ENCODE peak calls at places on chromosome 22, in four cellular contexts. O is CD8-positive, alpha-beta memory T cell; R is right lobe of liver; J is mucosa of descending colon. B is an unnamed sample.

GRCh38 chr22:43491737-43492136 is 79.9 kb downstream of the MPPED1 start:
- DNase-seq in J (no peak), O (no peak), R (no peak), B (no peak)

GRCh38 chr22:37184816-37185541 is 3.1 kb downstream of the C1QTNF6 start:
- DNase-seq in R (no peak), O (no peak), J (peak; percentile 31), B (no peak)

GRCh38 chr22:44098966-44099530 is 74.9 kb downstream of the PARVB start:
- DNase-seq in O (no peak), J (no peak), R (no peak), B (no peak)

GRCh38 chr22:16958475-16958874 is 49.5 kb downstream of the GAB4 start:
- DNase-seq in O (no peak), R (no peak), J (no peak), B (no peak)

GRCh38 chr22:43110444-43110926 is at the start of gene BIK:
- DNase-seq in R (peak; percentile 61), J (peak; percentile 78), O (peak; percentile 40), B (no peak)

GRCh38 chr22:41914611-41915034 is 251 bp downstream of the SHISA8 start:
- DNase-seq in O (no peak), R (no peak), J (no peak), B (no peak)

GRCh38 chr22:22462813-22463567 is 45.6 kb downstream of the ZNF280B start:
- DNase-seq in O (no peak), J (no peak), R (no peak), B (no peak)

GRCh38 chr22:46309526-46310085 is 12.9 kb downstream of the GTSE1 start:
- DNase-seq in J (no peak), R (no peak), O (no peak), B (no peak)

GRCh38 chr22:41092847-41093371 is 517 bp downstream of the EP300 start:
- DNase-seq in R (no peak), J (no peak), O (no peak), B (no peak)

GRCh38 chr22:22785316-22786065 is 102.1 kb upstream of the IGLL5 start:
- DNase-seq in J (no peak), R (no peak), O (no peak), B (no peak)

GRCh38 chr22:39932918-39933649 is 27.1 kb upstream of the TMA7B start:
- DNase-seq in J (peak; percentile 57), R (peak; percentile 60), O (peak; percentile 69), B (no peak)

GRCh38 chr22:46134111-46134705 is 16.1 kb upstream of the PPARA start:
- DNase-seq in J (no peak), R (no peak), O (no peak), B (no peak)

GRCh38 chr22:44885806-44886360 is 123.9 kb downstream of the PHF21B start:
- DNase-seq in R (no peak), O (no peak), J (no peak), B (no peak)

GRCh38 chr22:40178417-40179409 is 988 bp downstream of the TNRC6B start:
- DNase-seq in O (peak; percentile 45), J (peak; percentile 67), R (peak; percentile 55), B (no peak)

GRCh38 chr22:38795569-38795968 is 1.6 kb upstream of the DNAL4 start:
- DNase-seq in R (no peak), O (no peak), J (no peak), B (no peak)

GRCh38 chr22:38796262-38796957 is 2.5 kb upstream of the DNAL4 start:
- DNase-seq in O (no peak), R (no peak), J (no peak), B (no peak)

GRCh38 chr22:38798496-38798895 is 4.6 kb upstream of the DNAL4 start:
- DNase-seq in R (no peak), O (peak; percentile 14), J (no peak), B (no peak)

GRCh38 chr22:38802671-38803121 is 8.8 kb upstream of the DNAL4 start:
- DNase-seq in J (no peak), O (no peak), R (no peak), B (peak; percentile 89)

GRCh38 chr22:38799265-38800002 is 5.5 kb upstream of the DNAL4 start:
- DNase-seq in R (no peak), O (no peak), J (no peak), B (peak; percentile 13)
- H3K9me3 ChIP-seq in R (no peaks in the 10 kb centered on the region), O (no peaks in the 10 kb centered on the region), J (no peaks in the 10 kb centered on the region), B (peaks cover 2% of the 10 kb centered on the region)

DNA sequence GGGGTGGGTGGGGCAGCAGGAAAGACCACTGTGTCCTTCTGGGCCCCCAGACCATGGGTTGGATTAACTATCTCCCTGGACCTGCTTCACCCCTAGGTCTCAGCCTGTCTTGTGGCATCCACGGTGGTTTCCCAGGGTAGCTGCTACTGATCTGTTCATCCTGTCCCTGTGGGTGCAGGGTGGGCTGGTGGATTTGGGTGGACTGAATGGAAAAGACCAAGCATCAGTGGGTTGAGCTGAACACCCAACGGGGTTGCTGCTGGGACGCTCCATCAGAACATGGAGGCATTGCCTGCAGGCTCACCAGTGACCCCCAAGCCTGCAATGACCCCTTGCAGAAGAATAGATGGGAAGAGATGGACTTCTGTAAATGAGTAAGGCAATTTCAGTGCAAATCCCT is 812.1 kb downstream of the TBC1D22A start:
- DNase-seq in O (no peak), R (no peak), J (no peak), B (no peak)
- H3K9me3 ChIP-seq in O (no peaks in the 10 kb centered on the region), R (no peaks in the 10 kb centered on the region), J (no peaks in the 10 kb centered on the region), B (peaks cover 2% of the 10 kb centered on the region)

GRCh38 chr22:48937032-48937639 is 890.5 kb downstream of the BRD1 start:
- DNase-seq in O (no peak), R (peak; percentile 21), J (no peak), B (no peak)
- H3K9me3 ChIP-seq in O (no peaks in the 10 kb centered on the region), R (no peaks in the 10 kb centered on the region), J (no peaks in the 10 kb centered on the region), B (peaks cover 16% of the 10 kb centered on the region)

GRCh38 chr22:49394116-49394785 is 433.4 kb downstream of the BRD1 start:
- DNase-seq in O (no peak), J (no peak), R (no peak), B (no peak)

GRCh38 chr22:49398646-49399045 is 429.0 kb downstream of the BRD1 start:
- DNase-seq in O (no peak), J (no peak), R (no peak), B (no peak)

GRCh38 chr22:49398115-49398514 is 429.6 kb downstream of the BRD1 start:
- DNase-seq in J (no peak), O (no peak), R (no peak), B (no peak)

GRCh38 chr22:49395617-49396016 is 432.1 kb downstream of the BRD1 start:
- DNase-seq in O (no peak), J (no peak), R (no peak), B (no peak)

DNA sequence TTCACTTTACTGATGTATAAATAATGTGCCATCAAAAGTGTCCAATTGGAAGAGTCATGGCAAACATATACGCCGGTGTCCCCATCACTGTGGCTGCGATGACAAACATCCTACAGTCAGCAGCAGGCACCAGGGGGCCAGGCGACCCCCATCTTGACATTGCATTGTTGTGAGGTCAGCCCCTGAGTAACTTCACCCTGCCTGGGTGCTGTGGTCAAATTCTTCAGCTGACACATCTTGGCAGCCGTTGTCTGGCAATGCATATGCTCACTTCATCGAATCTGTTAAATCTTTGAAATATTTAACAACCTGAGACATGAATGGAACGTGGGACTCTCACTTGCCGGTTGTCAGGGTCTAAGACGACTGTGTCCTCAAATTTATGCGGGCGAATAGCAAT is 430.9 kb downstream of the BRD1 start:
- DNase-seq in O (no peak), J (no peak), R (no peak), B (no peak)
- H3K9me3 ChIP-seq in O (no peaks in the 10 kb centered on the region), J (no peaks in the 10 kb centered on the region), R (no peaks in the 10 kb centered on the region), B (peaks cover 37% of the 10 kb centered on the region)

DNA sequence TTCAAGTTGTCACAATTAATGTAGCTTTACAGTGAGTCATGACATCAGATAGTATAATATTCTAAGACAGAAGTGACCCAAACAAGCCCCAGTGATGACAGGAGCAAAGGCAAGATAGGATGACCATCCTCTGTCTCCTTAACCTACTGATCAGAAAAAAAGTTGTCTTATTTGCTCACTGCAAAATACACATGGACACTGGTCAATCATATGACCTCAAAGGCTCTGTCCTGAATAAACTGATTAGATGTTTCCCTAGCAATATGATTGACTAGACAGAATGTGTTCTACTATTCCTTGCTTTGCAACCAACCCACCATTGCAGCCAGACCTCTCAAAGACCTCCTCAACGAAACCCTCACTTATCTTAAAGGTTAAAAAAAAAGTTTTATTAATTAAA is 117.4 kb downstream of the SYN3 start:
- DNase-seq in O (no peak), R (no peak), J (no peak), B (no peak)
- H3K9me3 ChIP-seq in O (no peaks in the 10 kb centered on the region), R (no peaks in the 10 kb centered on the region), J (no peaks in the 10 kb centered on the region), B (no peaks in the 10 kb centered on the region)

GRCh38 chr22:35392357-35392756 is 7.6 kb upstream of the MCM5 start:
- DNase-seq in J (peak; percentile 59), R (peak; percentile 70), O (no peak), B (no peak)
- H3K9me3 ChIP-seq in J (no peaks in the 10 kb centered on the region), R (no peaks in the 10 kb centered on the region), O (no peaks in the 10 kb centered on the region), B (no peaks in the 10 kb centered on the region)

GRCh38 chr22:27726726-27727449 is 74.7 kb downstream of the MN1 start:
- DNase-seq in O (no peak), J (peak; percentile 32), R (no peak), B (no peak)

GRCh38 chr22:27724706-27725105 is 76.8 kb downstream of the MN1 start:
- DNase-seq in O (no peak), J (no peak), R (no peak), B (no peak)

GRCh38 chr22:27727673-27728451 is 73.7 kb downstream of the MN1 start:
- DNase-seq in J (no peak), O (no peak), R (no peak), B (no peak)

GRCh38 chr22:27724181-27724580 is 77.4 kb downstream of the MN1 start:
- DNase-seq in J (no peak), R (no peak), O (no peak), B (no peak)

DNA sequence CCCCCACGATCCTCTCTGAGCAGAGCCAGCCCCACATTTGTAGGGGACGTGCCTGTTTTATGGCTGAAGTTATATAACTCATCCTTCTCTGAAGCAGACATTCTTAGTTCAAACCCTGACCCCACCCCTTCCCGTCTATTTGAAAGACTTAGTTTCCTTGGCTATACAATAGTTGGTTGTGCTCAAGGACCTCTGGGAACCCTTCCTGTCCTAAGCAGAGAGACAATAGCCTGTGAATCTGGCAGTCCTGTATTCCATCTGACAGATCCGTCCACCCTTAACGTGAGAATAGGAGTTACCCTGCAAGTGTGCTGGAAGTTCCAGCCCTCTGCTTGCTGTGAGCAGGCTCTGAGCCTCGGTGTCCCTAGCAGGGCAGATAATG is 75.2 kb downstream of the MN1 start:
- DNase-seq in O (no peak), J (no peak), R (no peak), B (no peak)
- H3K9me3 ChIP-seq in O (no peaks in the 10 kb centered on the region), J (no peaks in the 10 kb centered on the region), R (no peaks in the 10 kb centered on the region), B (no peaks in the 10 kb centered on the region)

GRCh38 chr22:30405731-30406130 is 8.9 kb downstream of the SEC14L2 start:
- DNase-seq in O (no peak), J (no peak), R (no peak), B (no peak)
- H3K9me3 ChIP-seq in O (no peaks in the 10 kb centered on the region), J (no peaks in the 10 kb centered on the region), R (no peaks in the 10 kb centered on the region), B (no peaks in the 10 kb centered on the region)